ENCODE peak calls at places on chromosomes 1 and 21, in six cellular contexts. U, I, M, H, K and N are unnamed samples.
A peak's percentile ranks its signal among the peaks of the same experiment; 100 is the strongest.

GRCh38 chr1:6329392-6329791 is 64.2 kb downstream of the ACOT7 start:
- DNase-seq in K (peak; percentile 72), U (peak; percentile 36), M (no peak), H (no peak), I (no peak), N (no peak)

GRCh38 chr1:41516168-41516961 is 31.9 kb upstream of the EDN2 start:
- DNase-seq in I (peak; percentile 94), K (peak; percentile 95), H (peak; percentile 61), M (peak; percentile 95), U (peak; percentile 88), N (peak; percentile 91)

GRCh38 chr1:60503216-60503615 is 429.6 kb upstream of the C1orf87 start:
- DNase-seq in H (no peak), M (no peak), I (no peak), K (no peak), U (no peak), N (no peak)

GRCh38 chr1:183583466-183583865 is 6.8 kb downstream of the NCF2 start:
- DNase-seq in I (no peak), K (no peak), U (no peak), M (no peak), H (peak; percentile 68), N (no peak)

GRCh38 chr1:54247858-54248257 is 47.9 kb downstream of the MRPL37 start:
- DNase-seq in K (no peak), H (no peak), U (no peak), M (no peak), I (no peak), N (no peak)

GRCh38 chr1:24070821-24071393 is 41.0 kb downstream of the MYOM3 start:
- DNase-seq in U (peak; percentile 93), M (peak; percentile 84), H (peak; percentile 76), I (peak; percentile 83), K (peak; percentile 79), N (peak; percentile 84)

GRCh38 chr21:39115659-39116235 is 67.5 kb downstream of the PSMG1 start:
- DNase-seq in I (no peak), K (no peak), M (peak; percentile 55), H (no peak), U (no peak), N (no peak)

GRCh38 chr1:9908846-9909221 is 1.2 kb downstream of the CTNNBIP1 start:
- DNase-seq in K (no peak), M (no peak), I (no peak), H (no peak), U (no peak), N (no peak)

GRCh38 chr21:45979651-45980050 is 1.9 kb upstream of the COL6A1 start:
- DNase-seq in K (no peak), M (no peak), U (no peak), I (no peak), H (no peak), N (no peak)

GRCh38 chr1:109499661-109500536 is 6.0 kb downstream of the CYB561D1 start:
- DNase-seq in U (peak; percentile 11), H (peak; percentile 66), I (no peak), M (no peak), K (no peak), N (peak; percentile 45)

GRCh38 chr1:12124693-12125421 is 41.9 kb upstream of the TNFRSF1B start:
- DNase-seq in K (peak; percentile 80), H (peak; percentile 76), U (peak; percentile 71), M (peak; percentile 83), I (peak; percentile 93), N (peak; percentile 84)

GRCh38 chr1:46487818-46488218 is 1.8 kb upstream of the DMBX1 start:
- DNase-seq in K (no peak), M (no peak), U (peak; percentile 11), H (no peak), I (no peak), N (no peak)

GRCh38 chr1:183278736-183279591 is 92.9 kb downstream of the LAMC2 start:
- DNase-seq in H (no peak), I (peak; percentile 74), M (no peak), U (no peak), K (no peak), N (no peak)

GRCh38 chr1:37846634-37847339 is 12.6 kb downstream of the MTF1 start:
- DNase-seq in H (no peak), M (no peak), U (no peak), I (no peak), K (no peak), N (no peak)

GRCh38 chr21:17688912-17689874 is 76.5 kb upstream of the BTG3 start:
- DNase-seq in K (peak; percentile 85), M (no peak), U (peak; percentile 95), H (no peak), I (peak; percentile 77), N (peak; percentile 60)